ENCODE peak calls at places on chromosomes 7 and 10, in five cellular contexts. W, N, L, C and B are unnamed samples. For H3K4me1, the result is how much of the 10 kb centered on the place peaks cover.

GRCh38 chr10:130858626-130859025 is 452.9 kb downstream of the TCERG1L start:
- DNase-seq in W (no peak), L (no peak), N (no peak), C (no peak), B (no peak)

GRCh38 chr7:69780377-69780776 is 182.1 kb downstream of the AUTS2 start:
- DNase-seq in N (no peak), W (peak), C (no peak), L (no peak), B (no peak)

GRCh38 chr7:136470179-136470578 is 398.3 kb upstream of the CHRM2 start:
- DNase-seq in N (no peak), C (no peak), W (no peak), L (no peak), B (no peak)

GRCh38 chr10:78210976-78211375 is 177.3 kb downstream of the RPS24 start:
- DNase-seq in W (no peak), C (no peak), N (no peak), L (no peak), B (no peak)

GRCh38 chr10:28179490-28180099 is 123.3 kb downstream of the MPP7 start:
- DNase-seq in N (peak), W (no peak), L (no peak), C (peak), B (peak)

GRCh38 chr7:2971914-2972530 is 71.6 kb downstream of the CARD11 start:
- DNase-seq in N (no peak), C (no peak), L (no peak), W (no peak), B (no peak)

GRCh38 chr7:134420509-134421125 is 38.3 kb downstream of the AKR1B1 start:
- DNase-seq in W (no peak), N (peak), C (no peak), L (no peak), B (no peak)

GRCh38 chr7:124773339-124773738 is 7.7 kb upstream of the GPR37 start:
- DNase-seq in W (no peak), C (no peak), L (no peak), N (no peak), B (no peak)

GRCh38 chr7:28500143-28500542 is 87.8 kb downstream of the CREB5 start:
- DNase-seq in C (no peak), N (no peak), W (no peak), L (no peak), B (no peak)

GRCh38 chr7:86939197-86939814 is 120.1 kb downstream of the ELAPOR2 start:
- DNase-seq in N (peak), W (peak), C (peak), L (peak), B (peak)

GRCh38 chr10:132336064-132336746 is 4.2 kb downstream of the LRRC27 start:
- DNase-seq in C (no peak), L (no peak), N (no peak), W (no peak), B (peak)

GRCh38 chr10:102540023-102540422 is 36.3 kb downstream of the SUFU start:
- DNase-seq in L (no peak), W (no peak), C (no peak), N (no peak), B (no peak)

GRCh38 chr7:157389951-157390730 is 53.3 kb downstream of the DNAJB6 start:
- DNase-seq in C (no peak), N (peak), W (no peak), L (peak), B (no peak)

GRCh38 chr10:70575874-70576802 is 26.4 kb downstream of the PRF1 start:
- DNase-seq in C (peak), N (peak), W (peak), L (peak), B (peak)

GRCh38 chr10:65341323-65341922 is 1584.4 kb upstream of the LRRTM3 start:
- DNase-seq in N (peak), C (peak), W (peak), L (no peak), B (peak)

GRCh38 chr10:37947526-37947925 is 28.9 kb downstream of the ZNF25 start:
- DNase-seq in N (no peak), C (no peak), W (no peak), L (no peak), B (no peak)

GRCh38 chr10:45373783-45374450 is at the start of gene ALOX5:
- DNase-seq in L (peak), N (peak), C (peak), W (peak), B (peak)
- H3K4me3 ChIP-seq in L (peak), N (peak), C (peak), W (peak), B (peak)

DNA sequence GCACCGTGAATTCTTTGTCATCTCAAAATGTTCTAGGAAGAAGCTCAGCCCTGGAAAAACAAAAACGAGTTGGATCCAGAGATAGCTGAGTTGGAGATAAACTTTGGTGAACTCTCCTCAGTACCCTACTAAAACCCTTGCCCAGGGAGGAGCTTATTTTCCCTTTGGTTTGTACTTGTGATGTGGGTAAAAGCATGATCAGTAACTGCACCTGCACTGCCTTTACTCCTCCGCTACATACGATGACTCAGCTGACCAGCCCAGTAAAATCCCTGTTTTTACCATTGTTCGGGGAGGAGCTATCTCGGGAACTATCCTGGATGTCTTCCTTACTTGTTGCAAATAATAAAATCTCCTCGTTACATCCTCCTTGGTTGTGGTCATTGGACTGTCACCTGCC is 359.3 kb downstream of the SH2D4B start:
- DNase-seq in N (no peak), C (no peak), W (no peak), L (no peak), B (no peak)
- H3K4me1 ChIP-seq in N (under half), C (under half), W (under half), L (under half), B (under half)

GRCh38 chr7:6376820-6377219 is 70.9 kb downstream of the DAGLB start:
- DNase-seq in N (no peak), W (no peak), C (no peak), L (no peak), B (no peak)
- H3K4me3 ChIP-seq in N (no peak), W (peak), C (peak), L (peak), B (no peak)

DNA sequence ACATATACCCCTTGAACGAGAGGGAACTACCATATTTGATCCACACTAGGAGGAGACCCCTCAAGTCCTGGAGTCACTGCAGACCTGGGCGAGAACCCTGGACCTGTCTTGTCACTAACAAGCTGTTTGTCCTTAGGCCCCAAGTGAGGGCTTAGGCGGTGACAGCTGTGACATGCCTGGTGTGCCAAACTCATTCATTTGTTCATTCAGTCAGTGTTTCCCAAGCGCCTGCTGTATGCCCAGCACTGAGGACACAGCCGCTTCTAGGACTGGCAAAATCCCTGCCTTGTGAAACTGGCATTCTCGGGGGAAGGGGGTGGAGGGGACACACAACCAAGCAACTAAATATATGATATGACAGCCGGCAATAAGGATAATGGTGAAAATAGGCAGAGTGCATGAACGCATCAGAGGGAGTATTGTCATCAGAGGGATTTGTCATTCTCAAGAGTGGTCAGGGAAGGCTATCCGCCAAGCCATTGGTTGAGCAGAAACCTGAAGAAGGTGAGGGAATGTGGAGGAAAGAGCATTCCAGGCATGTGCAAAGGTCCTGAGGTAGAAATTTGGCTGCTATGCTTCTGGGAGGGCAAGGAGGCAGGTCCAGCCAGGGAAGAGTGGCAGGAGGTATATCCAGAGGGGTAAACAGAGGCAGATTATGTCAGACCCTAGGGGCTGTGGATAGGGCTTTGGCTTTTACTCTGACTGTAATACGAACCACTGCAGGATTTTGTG is 11.0 kb downstream of the SH2B2 start:
- DNase-seq in L (no peak), N (no peak), C (no peak), W (no peak), B (no peak)
- H3K4me1 ChIP-seq in L (under half), N (under half), C (under half), W (under half), B (under half)